ENCODE peak calls at places on chromosomes 1 and 21, in nine cellular contexts. One of them, this sample, is unnamed.
A peak's percentile ranks its signal among the peaks of the same experiment; 100 is the strongest.

GRCh38 chr1:33709780-33710713 is 153.8 kb upstream of the HMGB4 start:
- DNase-seq in T-helper 1 cell: no peak
- DNase-seq in SHP77: no peak
- DNase-seq in GM13976: no peak
- DNase-seq in pancreas: no peak
- DNase-seq in activated T-cell treated with anti-CD3 and anti-CD28 coated beads, Interleukin-2, amount 50 U/mL, for 72 hours: no peak
- DNase-seq in activated CD4-positive, alpha-beta T cell treated with anti-CD3 and anti-CD28 coated beads for 1 hour: no peak
- DNase-seq in naive thymus-derived CD8-positive, alpha-beta T cell: no peak
- DNase-seq in esophagus squamous epithelium: no peak
- DNase-seq in this sample: no peak

GRCh38 chr1:229434641-229435051 is 752 bp upstream of the ACTA1 start:
- DNase-seq in esophagus squamous epithelium: no peak
- DNase-seq in naive thymus-derived CD8-positive, alpha-beta T cell: no peak
- DNase-seq in pancreas: no peak
- DNase-seq in T-helper 1 cell: no peak
- DNase-seq in activated CD4-positive, alpha-beta T cell treated with anti-CD3 and anti-CD28 coated beads for 1 hour: no peak
- DNase-seq in GM13976: no peak
- DNase-seq in SHP77: no peak
- DNase-seq in activated T-cell treated with anti-CD3 and anti-CD28 coated beads, Interleukin-2, amount 50 U/mL, for 72 hours: no peak
- DNase-seq in this sample: no peak

GRCh38 chr1:101004666-101005065 is 20.9 kb downstream of the DPH5 start:
- DNase-seq in pancreas: no peak
- DNase-seq in naive thymus-derived CD8-positive, alpha-beta T cell: no peak
- DNase-seq in GM13976: no peak
- DNase-seq in SHP77: no peak
- DNase-seq in T-helper 1 cell: no peak
- DNase-seq in esophagus squamous epithelium: no peak
- DNase-seq in activated T-cell treated with anti-CD3 and anti-CD28 coated beads, Interleukin-2, amount 50 U/mL, for 72 hours: no peak
- DNase-seq in activated CD4-positive, alpha-beta T cell treated with anti-CD3 and anti-CD28 coated beads for 1 hour: no peak
- DNase-seq in this sample: no peak

GRCh38 chr1:25765910-25766645 is 33.9 kb upstream of the SELENON start:
- DNase-seq in T-helper 1 cell: no peak
- DNase-seq in naive thymus-derived CD8-positive, alpha-beta T cell: no peak
- DNase-seq in SHP77: no peak
- DNase-seq in activated T-cell treated with anti-CD3 and anti-CD28 coated beads, Interleukin-2, amount 50 U/mL, for 72 hours: no peak
- DNase-seq in GM13976: no peak
- DNase-seq in activated CD4-positive, alpha-beta T cell treated with anti-CD3 and anti-CD28 coated beads for 1 hour: no peak
- DNase-seq in esophagus squamous epithelium: no peak
- DNase-seq in pancreas: no peak
- DNase-seq in this sample: no peak

GRCh38 chr1:47179988-47180563 is 9.8 kb downstream of the PDZK1IP1 start:
- DNase-seq in T-helper 1 cell: no peak
- DNase-seq in SHP77: no peak
- DNase-seq in activated CD4-positive, alpha-beta T cell treated with anti-CD3 and anti-CD28 coated beads for 1 hour: no peak
- DNase-seq in pancreas: no peak
- DNase-seq in naive thymus-derived CD8-positive, alpha-beta T cell: no peak
- DNase-seq in GM13976: no peak
- DNase-seq in activated T-cell treated with anti-CD3 and anti-CD28 coated beads, Interleukin-2, amount 50 U/mL, for 72 hours: no peak
- DNase-seq in esophagus squamous epithelium: no peak
- DNase-seq in this sample: no peak

GRCh38 chr1:154493276-154493675 is 8.7 kb upstream of the TDRD10 start:
- DNase-seq in GM13976: no peak
- DNase-seq in activated CD4-positive, alpha-beta T cell treated with anti-CD3 and anti-CD28 coated beads for 1 hour: no peak
- DNase-seq in activated T-cell treated with anti-CD3 and anti-CD28 coated beads, Interleukin-2, amount 50 U/mL, for 72 hours: no peak
- DNase-seq in esophagus squamous epithelium: no peak
- DNase-seq in naive thymus-derived CD8-positive, alpha-beta T cell: peak; percentile 30
- DNase-seq in pancreas: no peak
- DNase-seq in T-helper 1 cell: no peak
- DNase-seq in SHP77: no peak
- DNase-seq in this sample: no peak

GRCh38 chr1:212838145-212838544 is 9.3 kb downstream of the SPATA45 start:
- DNase-seq in pancreas: no peak
- DNase-seq in esophagus squamous epithelium: no peak
- DNase-seq in SHP77: no peak
- DNase-seq in GM13976: no peak
- DNase-seq in activated CD4-positive, alpha-beta T cell treated with anti-CD3 and anti-CD28 coated beads for 1 hour: no peak
- DNase-seq in T-helper 1 cell: no peak
- DNase-seq in activated T-cell treated with anti-CD3 and anti-CD28 coated beads, Interleukin-2, amount 50 U/mL, for 72 hours: no peak
- DNase-seq in naive thymus-derived CD8-positive, alpha-beta T cell: no peak
- DNase-seq in this sample: no peak

GRCh38 chr1:29753244-29753643 is 516.9 kb downstream of the PTPRU start:
- DNase-seq in SHP77: no peak
- DNase-seq in esophagus squamous epithelium: no peak
- DNase-seq in T-helper 1 cell: no peak
- DNase-seq in GM13976: no peak
- DNase-seq in pancreas: no peak
- DNase-seq in activated T-cell treated with anti-CD3 and anti-CD28 coated beads, Interleukin-2, amount 50 U/mL, for 72 hours: no peak
- DNase-seq in naive thymus-derived CD8-positive, alpha-beta T cell: no peak
- DNase-seq in activated CD4-positive, alpha-beta T cell treated with anti-CD3 and anti-CD28 coated beads for 1 hour: no peak
- DNase-seq in this sample: no peak

GRCh38 chr1:48793863-48794262 is 17.2 kb upstream of the BEND5 start:
- DNase-seq in GM13976: peak; percentile 29
- DNase-seq in T-helper 1 cell: no peak
- DNase-seq in pancreas: no peak
- DNase-seq in SHP77: no peak
- DNase-seq in activated CD4-positive, alpha-beta T cell treated with anti-CD3 and anti-CD28 coated beads for 1 hour: no peak
- DNase-seq in activated T-cell treated with anti-CD3 and anti-CD28 coated beads, Interleukin-2, amount 50 U/mL, for 72 hours: no peak
- DNase-seq in naive thymus-derived CD8-positive, alpha-beta T cell: peak; percentile 28
- DNase-seq in esophagus squamous epithelium: no peak
- DNase-seq in this sample: no peak

GRCh38 chr1:233879841-233880240 is 24.6 kb upstream of the SLC35F3 start:
- DNase-seq in activated CD4-positive, alpha-beta T cell treated with anti-CD3 and anti-CD28 coated beads for 1 hour: no peak
- DNase-seq in T-helper 1 cell: no peak
- DNase-seq in esophagus squamous epithelium: no peak
- DNase-seq in activated T-cell treated with anti-CD3 and anti-CD28 coated beads, Interleukin-2, amount 50 U/mL, for 72 hours: no peak
- DNase-seq in GM13976: no peak
- DNase-seq in pancreas: no peak
- DNase-seq in SHP77: no peak
- DNase-seq in naive thymus-derived CD8-positive, alpha-beta T cell: no peak
- DNase-seq in this sample: no peak

GRCh38 chr1:89199515-89199914 is 773 bp upstream of the GBP4 start:
- DNase-seq in GM13976: peak; percentile 29
- DNase-seq in esophagus squamous epithelium: no peak
- DNase-seq in pancreas: no peak
- DNase-seq in T-helper 1 cell: no peak
- DNase-seq in SHP77: no peak
- DNase-seq in activated T-cell treated with anti-CD3 and anti-CD28 coated beads, Interleukin-2, amount 50 U/mL, for 72 hours: no peak
- DNase-seq in activated CD4-positive, alpha-beta T cell treated with anti-CD3 and anti-CD28 coated beads for 1 hour: no peak
- DNase-seq in naive thymus-derived CD8-positive, alpha-beta T cell: no peak
- DNase-seq in this sample: no peak

GRCh38 chr1:201447911-201448871 is 20.8 kb downstream of the PHLDA3 start:
- DNase-seq in activated T-cell treated with anti-CD3 and anti-CD28 coated beads, Interleukin-2, amount 50 U/mL, for 72 hours: peak; percentile 70
- DNase-seq in T-helper 1 cell: peak; percentile 31
- DNase-seq in SHP77: peak; percentile 32
- DNase-seq in activated CD4-positive, alpha-beta T cell treated with anti-CD3 and anti-CD28 coated beads for 1 hour: peak; percentile 40
- DNase-seq in pancreas: peak; percentile 88
- DNase-seq in esophagus squamous epithelium: no peak
- DNase-seq in naive thymus-derived CD8-positive, alpha-beta T cell: peak; percentile 36
- DNase-seq in GM13976: peak; percentile 88
- DNase-seq in this sample: peak; percentile 77

GRCh38 chr1:70899735-70900134 is 147.9 kb downstream of the PTGER3 start:
- DNase-seq in GM13976: no peak
- DNase-seq in naive thymus-derived CD8-positive, alpha-beta T cell: no peak
- DNase-seq in SHP77: no peak
- DNase-seq in activated CD4-positive, alpha-beta T cell treated with anti-CD3 and anti-CD28 coated beads for 1 hour: no peak
- DNase-seq in esophagus squamous epithelium: no peak
- DNase-seq in activated T-cell treated with anti-CD3 and anti-CD28 coated beads, Interleukin-2, amount 50 U/mL, for 72 hours: no peak
- DNase-seq in pancreas: no peak
- DNase-seq in T-helper 1 cell: no peak
- DNase-seq in this sample: no peak

GRCh38 chr1:238465449-238465848 is 574.7 kb upstream of the ZP4 start:
- DNase-seq in GM13976: no peak
- DNase-seq in esophagus squamous epithelium: no peak
- DNase-seq in SHP77: no peak
- DNase-seq in naive thymus-derived CD8-positive, alpha-beta T cell: no peak
- DNase-seq in activated T-cell treated with anti-CD3 and anti-CD28 coated beads, Interleukin-2, amount 50 U/mL, for 72 hours: no peak
- DNase-seq in pancreas: no peak
- DNase-seq in T-helper 1 cell: no peak
- DNase-seq in activated CD4-positive, alpha-beta T cell treated with anti-CD3 and anti-CD28 coated beads for 1 hour: no peak
- DNase-seq in this sample: no peak

GRCh38 chr1:226026833-226027232 is 27.7 kb upstream of the SDE2 start:
- DNase-seq in SHP77: no peak
- DNase-seq in activated T-cell treated with anti-CD3 and anti-CD28 coated beads, Interleukin-2, amount 50 U/mL, for 72 hours: no peak
- DNase-seq in naive thymus-derived CD8-positive, alpha-beta T cell: no peak
- DNase-seq in pancreas: no peak
- DNase-seq in esophagus squamous epithelium: no peak
- DNase-seq in T-helper 1 cell: no peak
- DNase-seq in GM13976: no peak
- DNase-seq in activated CD4-positive, alpha-beta T cell treated with anti-CD3 and anti-CD28 coated beads for 1 hour: no peak
- DNase-seq in this sample: no peak

GRCh38 chr1:37143818-37144217 is 109.5 kb upstream of the GRIK3 start:
- DNase-seq in activated CD4-positive, alpha-beta T cell treated with anti-CD3 and anti-CD28 coated beads for 1 hour: no peak
- DNase-seq in activated T-cell treated with anti-CD3 and anti-CD28 coated beads, Interleukin-2, amount 50 U/mL, for 72 hours: no peak
- DNase-seq in GM13976: no peak
- DNase-seq in pancreas: no peak
- DNase-seq in SHP77: no peak
- DNase-seq in naive thymus-derived CD8-positive, alpha-beta T cell: no peak
- DNase-seq in T-helper 1 cell: no peak
- DNase-seq in esophagus squamous epithelium: no peak
- DNase-seq in this sample: no peak

GRCh38 chr1:148166558-148167492 is 14.7 kb upstream of the NBPF11 start:
- DNase-seq in esophagus squamous epithelium: no peak
- DNase-seq in SHP77: no peak
- DNase-seq in naive thymus-derived CD8-positive, alpha-beta T cell: no peak
- DNase-seq in GM13976: peak; percentile 13
- DNase-seq in pancreas: no peak
- DNase-seq in activated CD4-positive, alpha-beta T cell treated with anti-CD3 and anti-CD28 coated beads for 1 hour: no peak
- DNase-seq in T-helper 1 cell: no peak
- DNase-seq in activated T-cell treated with anti-CD3 and anti-CD28 coated beads, Interleukin-2, amount 50 U/mL, for 72 hours: no peak
- DNase-seq in this sample: peak; percentile 94

GRCh38 chr1:16172964-16173446 is 17.1 kb upstream of the EPHA2 start:
- DNase-seq in activated CD4-positive, alpha-beta T cell treated with anti-CD3 and anti-CD28 coated beads for 1 hour: no peak
- DNase-seq in T-helper 1 cell: no peak
- DNase-seq in SHP77: no peak
- DNase-seq in esophagus squamous epithelium: no peak
- DNase-seq in activated T-cell treated with anti-CD3 and anti-CD28 coated beads, Interleukin-2, amount 50 U/mL, for 72 hours: no peak
- DNase-seq in pancreas: no peak
- DNase-seq in naive thymus-derived CD8-positive, alpha-beta T cell: no peak
- DNase-seq in GM13976: no peak
- DNase-seq in this sample: peak; percentile 88

GRCh38 chr1:180632326-180633088 is 685 bp downstream of the XPR1 start:
- DNase-seq in T-helper 1 cell: peak; percentile 59
- DNase-seq in activated T-cell treated with anti-CD3 and anti-CD28 coated beads, Interleukin-2, amount 50 U/mL, for 72 hours: peak; percentile 75
- DNase-seq in SHP77: peak; percentile 34
- DNase-seq in naive thymus-derived CD8-positive, alpha-beta T cell: peak; percentile 41
- DNase-seq in activated CD4-positive, alpha-beta T cell treated with anti-CD3 and anti-CD28 coated beads for 1 hour: peak; percentile 41
- DNase-seq in pancreas: peak; percentile 89
- DNase-seq in GM13976: peak; percentile 77
- DNase-seq in esophagus squamous epithelium: no peak
- DNase-seq in this sample: peak; percentile 48

GRCh38 chr1:51924455-51924854 is 45.9 kb upstream of the NRDC start:
- DNase-seq in SHP77: no peak
- DNase-seq in T-helper 1 cell: no peak
- DNase-seq in pancreas: no peak
- DNase-seq in GM13976: no peak
- DNase-seq in naive thymus-derived CD8-positive, alpha-beta T cell: no peak
- DNase-seq in esophagus squamous epithelium: no peak
- DNase-seq in activated CD4-positive, alpha-beta T cell treated with anti-CD3 and anti-CD28 coated beads for 1 hour: no peak
- DNase-seq in activated T-cell treated with anti-CD3 and anti-CD28 coated beads, Interleukin-2, amount 50 U/mL, for 72 hours: peak; percentile 70
- DNase-seq in this sample: no peak

GRCh38 chr21:36310016-36310415 is 10.0 kb upstream of the MORC3 start:
- DNase-seq in pancreas: no peak
- DNase-seq in naive thymus-derived CD8-positive, alpha-beta T cell: no peak
- DNase-seq in T-helper 1 cell: no peak
- DNase-seq in SHP77: no peak
- DNase-seq in GM13976: peak; percentile 65
- DNase-seq in activated T-cell treated with anti-CD3 and anti-CD28 coated beads, Interleukin-2, amount 50 U/mL, for 72 hours: peak; percentile 82
- DNase-seq in esophagus squamous epithelium: no peak
- DNase-seq in activated CD4-positive, alpha-beta T cell treated with anti-CD3 and anti-CD28 coated beads for 1 hour: no peak
- DNase-seq in this sample: no peak

GRCh38 chr1:56056438-56057312 is 522.7 kb downstream of the PLPP3 start:
- DNase-seq in esophagus squamous epithelium: no peak
- DNase-seq in activated T-cell treated with anti-CD3 and anti-CD28 coated beads, Interleukin-2, amount 50 U/mL, for 72 hours: no peak
- DNase-seq in naive thymus-derived CD8-positive, alpha-beta T cell: no peak
- DNase-seq in SHP77: no peak
- DNase-seq in activated CD4-positive, alpha-beta T cell treated with anti-CD3 and anti-CD28 coated beads for 1 hour: no peak
- DNase-seq in GM13976: no peak
- DNase-seq in T-helper 1 cell: no peak
- DNase-seq in pancreas: no peak
- DNase-seq in this sample: no peak